ENCODE peak calls at places on chromosome 6, in seven cellular contexts. Q, D, O, U, M, G and W are unnamed samples.
A peak's percentile ranks its signal among the peaks of the same experiment; 100 is the strongest.

GRCh38 chr6:70274338-70274737 is 28.5 kb downstream of the COL9A1 start:
- DNase-seq in Q (no peak), D (no peak), O (no peak), U (no peak), M (no peak), G (no peak), W (no peak)

GRCh38 chr6:158039571-158040050 is 57.9 kb downstream of the SYNJ2 start:
- DNase-seq in Q (peak; percentile 84), D (no peak), O (no peak), U (no peak), M (no peak), G (no peak), W (peak; percentile 49)

GRCh38 chr6:10359581-10359980 is 55.3 kb downstream of the TFAP2A start:
- DNase-seq in Q (no peak), D (no peak), O (no peak), U (no peak), M (no peak), G (no peak), W (no peak)

GRCh38 chr6:133512410-133513016 is 271.4 kb downstream of the EYA4 start:
- DNase-seq in Q (no peak), D (peak; percentile 44), O (peak; percentile 30), U (no peak), M (peak; percentile 61), G (no peak), W (peak; percentile 35)

GRCh38 chr6:133889557-133890301 is 816 bp downstream of the TCF21 start:
- DNase-seq in Q (no peak), D (no peak), O (no peak), U (no peak), M (peak; percentile 63), G (no peak), W (no peak)

GRCh38 chr6:97765480-97765879 is 482.5 kb upstream of the MMS22L start:
- DNase-seq in Q (no peak), D (no peak), O (no peak), U (no peak), M (no peak), G (no peak), W (no peak)

GRCh38 chr6:49934770-49935169 is 29.2 kb downstream of the DEFB114 start:
- DNase-seq in Q (no peak), D (no peak), O (no peak), U (no peak), M (peak; percentile 1), G (no peak), W (no peak)

GRCh38 chr6:10933126-10933525 is 46.3 kb downstream of the SYCP2L start:
- DNase-seq in Q (no peak), D (no peak), O (no peak), U (no peak), M (no peak), G (no peak), W (no peak)

GRCh38 chr6:43733471-43734293 is 36.3 kb upstream of the VEGFA start:
- DNase-seq in Q (no peak), D (no peak), O (no peak), U (no peak), M (no peak), G (no peak), W (no peak)

GRCh38 chr6:88750936-88751335 is 212.5 kb downstream of the RNGTT start:
- DNase-seq in Q (no peak), D (no peak), O (no peak), U (no peak), M (no peak), G (no peak), W (no peak)

GRCh38 chr6:158939255-158940170 is 60.5 kb downstream of the RSPH3 start:
- DNase-seq in Q (no peak), D (no peak), O (peak; percentile 47), U (no peak), M (peak; percentile 62), G (no peak), W (no peak)

GRCh38 chr6:135212020-135212806 is 31.1 kb downstream of the MYB start:
- DNase-seq in Q (no peak), D (no peak), O (no peak), U (no peak), M (no peak), G (no peak), W (no peak)

GRCh38 chr6:34300332-34300751 is 51.5 kb upstream of the SMIM29 start:
- DNase-seq in Q (no peak), D (no peak), O (no peak), U (no peak), M (no peak), G (no peak), W (no peak)

GRCh38 chr6:95723638-95724037 is 146.3 kb downstream of the MANEA start:
- DNase-seq in Q (no peak), D (no peak), O (no peak), U (no peak), M (no peak), G (no peak), W (no peak)

GRCh38 chr6:74927299-74927698 is 278.6 kb downstream of the COL12A1 start:
- DNase-seq in Q (no peak), D (no peak), O (no peak), U (no peak), M (no peak), G (no peak), W (no peak)

GRCh38 chr6:35382015-35382414 is 39.7 kb downstream of the PPARD start:
- DNase-seq in Q (no peak), D (no peak), O (no peak), U (no peak), M (no peak), G (no peak), W (no peak)

GRCh38 chr6:121302882-121303281 is 31.4 kb downstream of the TBC1D32 start:
- DNase-seq in Q (no peak), D (no peak), O (no peak), U (no peak), M (no peak), G (no peak), W (no peak)

GRCh38 chr6:52491203-52492069 is 71.3 kb downstream of the EFHC1 start:
- DNase-seq in Q (no peak), D (no peak), O (no peak), U (no peak), M (no peak), G (no peak), W (no peak)

GRCh38 chr6:31541658-31542521 is at the start of gene DDX39B:
- DNase-seq in Q (peak; percentile 98), D (peak; percentile 95), O (peak; percentile 95), U (peak; percentile 91), M (peak; percentile 99), G (peak; percentile 84), W (peak; percentile 85)

GRCh38 chr6:28544211-28544610 is 18.5 kb downstream of the GPX5 start:
- DNase-seq in Q (no peak), D (no peak), O (no peak), U (no peak), M (peak; percentile 57), G (no peak), W (no peak)

GRCh38 chr6:45923831-45924391 is 91.7 kb downstream of the CLIC5 start:
- DNase-seq in Q (no peak), D (no peak), O (no peak), U (no peak), M (no peak), G (no peak), W (no peak)

GRCh38 chr6:127824061-127824460 is 76.8 kb downstream of the THEMIS start:
- DNase-seq in Q (no peak), D (no peak), O (no peak), U (no peak), M (no peak), G (no peak), W (no peak)

GRCh38 chr6:132661906-132662305 is 2.9 kb upstream of the TAAR1 start:
- DNase-seq in Q (no peak), D (no peak), O (no peak), U (no peak), M (no peak), G (no peak), W (no peak)

GRCh38 chr6:35146453-35146852 is 5.3 kb upstream of the TCP11 start:
- DNase-seq in Q (peak; percentile 80), D (peak; percentile 23), O (peak; percentile 61), U (no peak), M (peak; percentile 79), G (no peak), W (peak; percentile 38)

GRCh38 chr6:168676552-168677317 is 235.8 kb downstream of the SMOC2 start:
- DNase-seq in Q (no peak), D (no peak), O (no peak), U (no peak), M (peak; percentile 78), G (no peak), W (no peak)

GRCh38 chr6:30198166-30199084 is 14.8 kb downstream of the TRIM26 start:
- DNase-seq in Q (no peak), D (no peak), O (no peak), U (no peak), M (no peak), G (no peak), W (no peak)

GRCh38 chr6:109869398-109870165 is 108.5 kb upstream of the GPR6 start:
- DNase-seq in Q (no peak), D (no peak), O (no peak), U (no peak), M (peak; percentile 80), G (no peak), W (peak; percentile 78)

GRCh38 chr6:109007521-109007920 is 87.1 kb downstream of the SESN1 start:
- DNase-seq in Q (no peak), D (no peak), O (no peak), U (no peak), M (no peak), G (no peak), W (no peak)

GRCh38 chr6:44390158-44390683 is 2.7 kb downstream of the CDC5L start:
- DNase-seq in Q (no peak), D (no peak), O (no peak), U (no peak), M (no peak), G (no peak), W (no peak)